ENCODE peak calls at places on chromosomes 6 and 20, in ten cellular contexts. One of them, this sample, is unnamed. For H3K4me1, the result is how much of the 10 kb centered on the place peaks cover.

GRCh38 chr6:84767591-84768201 is 3.3 kb upstream of the TBX18 start:
- DNase-seq in ovary: no peak
- DNase-seq in Peyer's patch: no peak
- DNase-seq in heart left ventricle: no peak
- DNase-seq in aorta: no peak
- DNase-seq in lower lobe of right lung: no peak
- DNase-seq in right atrium auricular region: no peak
- DNase-seq in psoas muscle: no peak
- DNase-seq in thoracic aorta: no peak
- DNase-seq in HCT116: no peak
- DNase-seq in this sample: peak

GRCh38 chr6:116158641-116159040 is 32.7 kb upstream of the COL10A1 start:
- DNase-seq in ovary: no peak
- DNase-seq in Peyer's patch: no peak
- DNase-seq in heart left ventricle: no peak
- DNase-seq in aorta: no peak
- DNase-seq in lower lobe of right lung: no peak
- DNase-seq in right atrium auricular region: no peak
- DNase-seq in psoas muscle: no peak
- DNase-seq in thoracic aorta: no peak
- DNase-seq in HCT116: no peak
- DNase-seq in this sample: no peak

GRCh38 chr6:135243871-135244796 is 63.0 kb downstream of the MYB start:
- DNase-seq in ovary: no peak
- DNase-seq in Peyer's patch: no peak
- DNase-seq in heart left ventricle: no peak
- DNase-seq in aorta: no peak
- DNase-seq in lower lobe of right lung: no peak
- DNase-seq in right atrium auricular region: no peak
- DNase-seq in psoas muscle: no peak
- DNase-seq in thoracic aorta: no peak
- DNase-seq in HCT116: no peak
- DNase-seq in this sample: no peak

GRCh38 chr20:44041001-44041400 is 126.3 kb downstream of the TOX2 start:
- DNase-seq in ovary: no peak
- DNase-seq in Peyer's patch: no peak
- DNase-seq in heart left ventricle: no peak
- DNase-seq in aorta: no peak
- DNase-seq in lower lobe of right lung: no peak
- DNase-seq in right atrium auricular region: no peak
- DNase-seq in psoas muscle: no peak
- DNase-seq in thoracic aorta: no peak
- DNase-seq in HCT116: no peak
- DNase-seq in this sample: peak

GRCh38 chr20:48102821-48103635 is 317.7 kb upstream of the SULF2 start:
- DNase-seq in ovary: no peak
- DNase-seq in Peyer's patch: no peak
- DNase-seq in heart left ventricle: no peak
- DNase-seq in aorta: no peak
- DNase-seq in lower lobe of right lung: no peak
- DNase-seq in right atrium auricular region: no peak
- DNase-seq in psoas muscle: no peak
- DNase-seq in thoracic aorta: no peak
- DNase-seq in HCT116: no peak
- DNase-seq in this sample: no peak

GRCh38 chr6:45474376-45474775 is 96.6 kb upstream of the SUPT3H start:
- DNase-seq in ovary: no peak
- DNase-seq in Peyer's patch: no peak
- DNase-seq in heart left ventricle: no peak
- DNase-seq in aorta: no peak
- DNase-seq in lower lobe of right lung: no peak
- DNase-seq in right atrium auricular region: no peak
- DNase-seq in psoas muscle: no peak
- DNase-seq in thoracic aorta: no peak
- DNase-seq in HCT116: no peak
- DNase-seq in this sample: no peak

GRCh38 chr20:23123886-23124285 is 37.8 kb upstream of the CD93 start:
- DNase-seq in ovary: no peak
- DNase-seq in Peyer's patch: no peak
- DNase-seq in heart left ventricle: no peak
- DNase-seq in aorta: peak
- DNase-seq in lower lobe of right lung: no peak
- DNase-seq in right atrium auricular region: no peak
- DNase-seq in psoas muscle: no peak
- DNase-seq in thoracic aorta: no peak
- DNase-seq in HCT116: no peak
- DNase-seq in this sample: no peak

GRCh38 chr6:84685983-84686584 is 78.3 kb downstream of the TBX18 start:
- DNase-seq in ovary: no peak
- DNase-seq in Peyer's patch: no peak
- DNase-seq in heart left ventricle: no peak
- DNase-seq in aorta: no peak
- DNase-seq in lower lobe of right lung: no peak
- DNase-seq in right atrium auricular region: no peak
- DNase-seq in psoas muscle: no peak
- DNase-seq in thoracic aorta: no peak
- DNase-seq in HCT116: peak
- DNase-seq in this sample: no peak

GRCh38 chr6:30893001-30893591 is 8.8 kb downstream of the DDR1 start:
- DNase-seq in ovary: no peak
- DNase-seq in Peyer's patch: no peak
- DNase-seq in heart left ventricle: no peak
- DNase-seq in aorta: peak
- DNase-seq in lower lobe of right lung: no peak
- DNase-seq in right atrium auricular region: no peak
- DNase-seq in psoas muscle: no peak
- DNase-seq in thoracic aorta: no peak
- DNase-seq in HCT116: no peak
- DNase-seq in this sample: no peak

GRCh38 chr20:62707981-62708521 is 585 bp upstream of the NTSR1 start:
- DNase-seq in ovary: no peak
- DNase-seq in Peyer's patch: no peak
- DNase-seq in heart left ventricle: peak
- DNase-seq in aorta: no peak
- DNase-seq in lower lobe of right lung: no peak
- DNase-seq in right atrium auricular region: no peak
- DNase-seq in psoas muscle: peak
- DNase-seq in thoracic aorta: no peak
- DNase-seq in HCT116: peak
- DNase-seq in this sample: no peak

GRCh38 chr6:57257911-57258541 is 35.9 kb upstream of the RAB23 start:
- DNase-seq in ovary: no peak
- DNase-seq in Peyer's patch: no peak
- DNase-seq in heart left ventricle: no peak
- DNase-seq in aorta: no peak
- DNase-seq in lower lobe of right lung: no peak
- DNase-seq in right atrium auricular region: no peak
- DNase-seq in psoas muscle: no peak
- DNase-seq in thoracic aorta: no peak
- DNase-seq in HCT116: no peak
- DNase-seq in this sample: peak
- H3K4me1 ChIP-seq in ovary: under half
- H3K4me1 ChIP-seq in Peyer's patch: under half
- H3K4me1 ChIP-seq in heart left ventricle: under half
- H3K4me1 ChIP-seq in aorta: under half
- H3K4me1 ChIP-seq in lower lobe of right lung: under half
- H3K4me1 ChIP-seq in right atrium auricular region: under half
- H3K4me1 ChIP-seq in psoas muscle: under half
- H3K4me1 ChIP-seq in thoracic aorta: under half
- H3K4me1 ChIP-seq in HCT116: under half
- H3K4me1 ChIP-seq in this sample: half or more

GRCh38 chr20:45153756-45154155 is 20.9 kb upstream of the PI3 start:
- DNase-seq in ovary: no peak
- DNase-seq in Peyer's patch: no peak
- DNase-seq in heart left ventricle: no peak
- DNase-seq in aorta: no peak
- DNase-seq in lower lobe of right lung: no peak
- DNase-seq in right atrium auricular region: no peak
- DNase-seq in psoas muscle: no peak
- DNase-seq in thoracic aorta: no peak
- DNase-seq in HCT116: no peak
- DNase-seq in this sample: no peak
- H3K4me3 ChIP-seq in ovary: no peak
- H3K4me3 ChIP-seq in Peyer's patch: no peak
- H3K4me3 ChIP-seq in heart left ventricle: no peak
- H3K4me3 ChIP-seq in aorta: no peak
- H3K4me3 ChIP-seq in lower lobe of right lung: no peak
- H3K4me3 ChIP-seq in right atrium auricular region: no peak
- H3K4me3 ChIP-seq in psoas muscle: no peak
- H3K4me3 ChIP-seq in thoracic aorta: no peak
- H3K4me3 ChIP-seq in HCT116: no peak
- H3K4me3 ChIP-seq in this sample: no peak

GRCh38 chr6:88661136-88661535 is 302.3 kb downstream of the RNGTT start:
- DNase-seq in ovary: no peak
- DNase-seq in Peyer's patch: no peak
- DNase-seq in heart left ventricle: no peak
- DNase-seq in aorta: no peak
- DNase-seq in lower lobe of right lung: no peak
- DNase-seq in right atrium auricular region: no peak
- DNase-seq in psoas muscle: no peak
- DNase-seq in thoracic aorta: no peak
- DNase-seq in HCT116: no peak
- DNase-seq in this sample: no peak

GRCh38 chr6:88662163-88662580 is 301.2 kb downstream of the RNGTT start:
- DNase-seq in ovary: no peak
- DNase-seq in Peyer's patch: peak
- DNase-seq in heart left ventricle: no peak
- DNase-seq in aorta: no peak
- DNase-seq in lower lobe of right lung: no peak
- DNase-seq in right atrium auricular region: no peak
- DNase-seq in psoas muscle: no peak
- DNase-seq in thoracic aorta: no peak
- DNase-seq in HCT116: peak
- DNase-seq in this sample: no peak

GRCh38 chr6:88665131-88665530 is 298.3 kb downstream of the RNGTT start:
- DNase-seq in ovary: no peak
- DNase-seq in Peyer's patch: no peak
- DNase-seq in heart left ventricle: no peak
- DNase-seq in aorta: no peak
- DNase-seq in lower lobe of right lung: no peak
- DNase-seq in right atrium auricular region: no peak
- DNase-seq in psoas muscle: no peak
- DNase-seq in thoracic aorta: no peak
- DNase-seq in HCT116: no peak
- DNase-seq in this sample: no peak

GRCh38 chr6:88663801-88664200 is 299.6 kb downstream of the RNGTT start:
- DNase-seq in ovary: no peak
- DNase-seq in Peyer's patch: no peak
- DNase-seq in heart left ventricle: no peak
- DNase-seq in aorta: no peak
- DNase-seq in lower lobe of right lung: no peak
- DNase-seq in right atrium auricular region: no peak
- DNase-seq in psoas muscle: no peak
- DNase-seq in thoracic aorta: no peak
- DNase-seq in HCT116: no peak
- DNase-seq in this sample: no peak

DNA sequence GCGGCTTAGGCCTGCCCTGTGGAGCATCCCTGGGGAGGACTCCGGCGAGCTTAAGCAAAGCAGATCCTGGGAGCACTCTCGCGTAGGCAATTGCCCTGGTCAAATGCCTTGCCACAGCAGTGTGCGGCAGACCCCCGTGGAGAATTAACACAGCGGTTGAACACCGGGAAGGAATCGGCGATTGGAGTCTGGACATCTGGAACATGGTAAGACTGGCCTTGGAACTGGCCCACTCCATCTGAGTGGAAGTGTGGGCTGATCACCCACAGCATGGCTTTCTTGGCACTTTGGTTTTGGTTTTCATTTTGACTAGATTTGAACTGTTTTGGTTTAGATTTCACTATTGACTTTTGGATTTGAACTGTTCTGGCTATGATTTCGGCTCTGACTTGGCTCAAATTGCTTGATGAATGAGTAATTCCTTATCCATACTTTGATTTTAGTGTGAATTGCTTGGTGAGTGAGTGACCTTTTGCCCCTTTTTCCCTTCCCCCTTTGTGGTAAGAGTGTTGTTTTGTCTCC is 300.7 kb downstream of the RNGTT start:
- DNase-seq in ovary: no peak
- DNase-seq in Peyer's patch: no peak
- DNase-seq in heart left ventricle: no peak
- DNase-seq in aorta: no peak
- DNase-seq in lower lobe of right lung: no peak
- DNase-seq in right atrium auricular region: no peak
- DNase-seq in psoas muscle: no peak
- DNase-seq in thoracic aorta: no peak
- DNase-seq in HCT116: no peak
- DNase-seq in this sample: no peak
- H3K27ac ChIP-seq in ovary: no peak
- H3K27ac ChIP-seq in Peyer's patch: no peak
- H3K27ac ChIP-seq in heart left ventricle: no peak
- H3K27ac ChIP-seq in aorta: no peak
- H3K27ac ChIP-seq in lower lobe of right lung: no peak
- H3K27ac ChIP-seq in right atrium auricular region: no peak
- H3K27ac ChIP-seq in psoas muscle: no peak
- H3K27ac ChIP-seq in thoracic aorta: no peak
- H3K27ac ChIP-seq in HCT116: no peak
- H3K27ac ChIP-seq in this sample: no peak

GRCh38 chr6:141402489-141402888 is 730.2 kb upstream of the GJE1 start:
- DNase-seq in ovary: no peak
- DNase-seq in Peyer's patch: no peak
- DNase-seq in heart left ventricle: no peak
- DNase-seq in aorta: no peak
- DNase-seq in lower lobe of right lung: no peak
- DNase-seq in right atrium auricular region: no peak
- DNase-seq in psoas muscle: no peak
- DNase-seq in thoracic aorta: no peak
- DNase-seq in HCT116: no peak
- DNase-seq in this sample: no peak

GRCh38 chr6:141403103-141403502 is 729.6 kb upstream of the GJE1 start:
- DNase-seq in ovary: no peak
- DNase-seq in Peyer's patch: no peak
- DNase-seq in heart left ventricle: no peak
- DNase-seq in aorta: no peak
- DNase-seq in lower lobe of right lung: no peak
- DNase-seq in right atrium auricular region: no peak
- DNase-seq in psoas muscle: no peak
- DNase-seq in thoracic aorta: no peak
- DNase-seq in HCT116: no peak
- DNase-seq in this sample: no peak

GRCh38 chr6:141401851-141402250 is 730.9 kb upstream of the GJE1 start:
- DNase-seq in ovary: no peak
- DNase-seq in Peyer's patch: no peak
- DNase-seq in heart left ventricle: no peak
- DNase-seq in aorta: no peak
- DNase-seq in lower lobe of right lung: no peak
- DNase-seq in right atrium auricular region: no peak
- DNase-seq in psoas muscle: no peak
- DNase-seq in thoracic aorta: no peak
- DNase-seq in HCT116: no peak
- DNase-seq in this sample: no peak

GRCh38 chr6:141398954-141399353 is 733.8 kb upstream of the GJE1 start:
- DNase-seq in ovary: no peak
- DNase-seq in Peyer's patch: no peak
- DNase-seq in heart left ventricle: no peak
- DNase-seq in aorta: no peak
- DNase-seq in lower lobe of right lung: no peak
- DNase-seq in right atrium auricular region: no peak
- DNase-seq in psoas muscle: no peak
- DNase-seq in thoracic aorta: no peak
- DNase-seq in HCT116: no peak
- DNase-seq in this sample: no peak

GRCh38 chr6:141401168-141401567 is 731.6 kb upstream of the GJE1 start:
- DNase-seq in ovary: no peak
- DNase-seq in Peyer's patch: no peak
- DNase-seq in heart left ventricle: no peak
- DNase-seq in aorta: no peak
- DNase-seq in lower lobe of right lung: no peak
- DNase-seq in right atrium auricular region: no peak
- DNase-seq in psoas muscle: no peak
- DNase-seq in thoracic aorta: no peak
- DNase-seq in HCT116: no peak
- DNase-seq in this sample: no peak
- H3K4me1 ChIP-seq in ovary: under half
- H3K4me1 ChIP-seq in Peyer's patch: under half
- H3K4me1 ChIP-seq in heart left ventricle: under half
- H3K4me1 ChIP-seq in aorta: under half
- H3K4me1 ChIP-seq in lower lobe of right lung: under half
- H3K4me1 ChIP-seq in right atrium auricular region: under half
- H3K4me1 ChIP-seq in psoas muscle: under half
- H3K4me1 ChIP-seq in thoracic aorta: under half
- H3K4me1 ChIP-seq in HCT116: under half
- H3K4me1 ChIP-seq in this sample: under half

This sample was measured in SJSA1.